ENCODE peak calls at places on chromosomes 5 and 9, in four cellular contexts. One of them, this sample, is unnamed.

GRCh38 chr5:36205329-36205728 is 36.4 kb downstream of the NADK2 start:
- DNase-seq in tibial nerve: no peak
- DNase-seq in heart left ventricle: no peak
- DNase-seq in left ventricle myocardium inferior: no peak
- DNase-seq in this sample: no peak

GRCh38 chr9:85746309-85746708 is 4.6 kb upstream of the AGTPBP1 start:
- DNase-seq in heart left ventricle: no peak
- DNase-seq in tibial nerve: no peak
- DNase-seq in left ventricle myocardium inferior: no peak
- DNase-seq in this sample: no peak

GRCh38 chr5:68423154-68423811 is 207.7 kb downstream of the PIK3R1 start:
- DNase-seq in tibial nerve: no peak
- DNase-seq in left ventricle myocardium inferior: no peak
- DNase-seq in heart left ventricle: no peak
- DNase-seq in this sample: no peak

GRCh38 chr5:112921031-112921832 is 795 bp downstream of the REEP5 start:
- DNase-seq in tibial nerve: peak; percentile 31
- DNase-seq in left ventricle myocardium inferior: peak; percentile 75
- DNase-seq in heart left ventricle: peak; percentile 83
- DNase-seq in this sample: peak; percentile 78

GRCh38 chr9:14097215-14097614 is 216.7 kb downstream of the NFIB start:
- DNase-seq in tibial nerve: no peak
- DNase-seq in left ventricle myocardium inferior: no peak
- DNase-seq in heart left ventricle: no peak
- DNase-seq in this sample: no peak

GRCh38 chr9:131076347-131077195 is 19.8 kb upstream of the AIF1L start:
- DNase-seq in left ventricle myocardium inferior: no peak
- DNase-seq in heart left ventricle: no peak
- DNase-seq in tibial nerve: no peak
- DNase-seq in this sample: no peak

GRCh38 chr9:96232539-96233241 is 69.3 kb downstream of the HSD17B3 start:
- DNase-seq in tibial nerve: peak; percentile 91
- DNase-seq in heart left ventricle: peak; percentile 76
- DNase-seq in left ventricle myocardium inferior: peak; percentile 68
- DNase-seq in this sample: peak; percentile 76

GRCh38 chr5:6218517-6218916 is 159.8 kb downstream of the MED10 start:
- DNase-seq in tibial nerve: no peak
- DNase-seq in heart left ventricle: no peak
- DNase-seq in left ventricle myocardium inferior: no peak
- DNase-seq in this sample: no peak

GRCh38 chr5:170275376-170275994 is 22.1 kb downstream of the LCP2 start:
- DNase-seq in heart left ventricle: no peak
- DNase-seq in left ventricle myocardium inferior: no peak
- DNase-seq in tibial nerve: no peak
- DNase-seq in this sample: no peak

GRCh38 chr9:111597852-111598729 is 1.4 kb downstream of the PTGR1 start:
- DNase-seq in heart left ventricle: peak; percentile 76
- DNase-seq in left ventricle myocardium inferior: peak; percentile 67
- DNase-seq in tibial nerve: peak; percentile 32
- DNase-seq in this sample: peak; percentile 72

GRCh38 chr9:113695901-113696300 is 180.2 kb upstream of the ZNF618 start:
- DNase-seq in tibial nerve: no peak
- DNase-seq in left ventricle myocardium inferior: no peak
- DNase-seq in heart left ventricle: no peak
- DNase-seq in this sample: no peak

GRCh38 chr9:97397220-97397619 is 14.7 kb upstream of the TDRD7 start:
- DNase-seq in tibial nerve: no peak
- DNase-seq in heart left ventricle: no peak
- DNase-seq in left ventricle myocardium inferior: no peak
- DNase-seq in this sample: no peak

GRCh38 chr5:417301-417700 is 25.7 kb upstream of the EXOC3 start:
- DNase-seq in left ventricle myocardium inferior: no peak
- DNase-seq in tibial nerve: no peak
- DNase-seq in heart left ventricle: no peak
- DNase-seq in this sample: no peak

GRCh38 chr5:1522601-1523479 is 920 bp downstream of the LPCAT1 start:
- DNase-seq in tibial nerve: no peak
- DNase-seq in heart left ventricle: peak; percentile 40
- DNase-seq in left ventricle myocardium inferior: no peak
- DNase-seq in this sample: peak; percentile 57

GRCh38 chr9:81174023-81174422 is 515.3 kb downstream of the TLE1 start:
- DNase-seq in left ventricle myocardium inferior: no peak
- DNase-seq in tibial nerve: no peak
- DNase-seq in heart left ventricle: no peak
- DNase-seq in this sample: no peak

GRCh38 chr9:94805585-94805984 is 79.1 kb downstream of the AOPEP start:
- DNase-seq in left ventricle myocardium inferior: no peak
- DNase-seq in heart left ventricle: no peak
- DNase-seq in tibial nerve: no peak
- DNase-seq in this sample: no peak

GRCh38 chr9:5511935-5512580 is 1.7 kb downstream of the PDCD1LG2 start:
- DNase-seq in tibial nerve: no peak
- DNase-seq in left ventricle myocardium inferior: no peak
- DNase-seq in heart left ventricle: no peak
- DNase-seq in this sample: no peak
- H3K27ac ChIP-seq in tibial nerve: no peak overlapping the region
- H3K27ac ChIP-seq in left ventricle myocardium inferior: peak overlapping the region; percentile 83
- H3K27ac ChIP-seq in heart left ventricle: no peak overlapping the region
- H3K27ac ChIP-seq in this sample: no peak overlapping the region

GRCh38 chr5:158431369-158432029 is 572.6 kb upstream of the CLINT1 start:
- DNase-seq in heart left ventricle: no peak
- DNase-seq in tibial nerve: no peak
- DNase-seq in left ventricle myocardium inferior: no peak
- DNase-seq in this sample: no peak

GRCh38 chr5:158434749-158435148 is 575.8 kb upstream of the CLINT1 start:
- DNase-seq in tibial nerve: no peak
- DNase-seq in heart left ventricle: no peak
- DNase-seq in left ventricle myocardium inferior: no peak
- DNase-seq in this sample: no peak

GRCh38 chr5:158436271-158437065 is 577.5 kb upstream of the CLINT1 start:
- DNase-seq in tibial nerve: no peak
- DNase-seq in heart left ventricle: no peak
- DNase-seq in left ventricle myocardium inferior: no peak
- DNase-seq in this sample: no peak

GRCh38 chr5:158433634-158434033 is 574.7 kb upstream of the CLINT1 start:
- DNase-seq in tibial nerve: no peak
- DNase-seq in left ventricle myocardium inferior: no peak
- DNase-seq in heart left ventricle: no peak
- DNase-seq in this sample: no peak

DNA sequence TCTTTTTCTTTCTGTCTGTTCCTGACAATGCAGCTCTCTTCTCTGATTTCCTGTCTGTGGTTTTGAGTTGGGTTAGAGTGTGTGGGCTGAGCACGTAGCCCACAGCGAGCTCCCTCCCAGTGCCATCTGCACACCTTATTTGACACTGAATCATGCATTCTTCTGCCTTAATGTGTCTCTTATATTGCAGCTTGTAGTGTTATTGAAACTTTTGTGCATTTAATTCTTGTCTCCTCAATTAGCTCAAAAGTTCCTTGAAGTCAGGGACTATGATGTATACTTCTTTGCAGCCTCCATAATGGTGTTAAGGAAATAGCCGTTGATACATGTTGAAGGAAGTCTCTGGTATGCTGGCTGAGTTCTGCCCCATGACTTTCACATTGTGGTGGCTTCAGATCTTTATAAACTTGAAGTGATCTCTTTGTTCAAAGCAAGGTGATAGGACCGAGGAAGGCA is 576.2 kb upstream of the CLINT1 start:
- DNase-seq in tibial nerve: no peak
- DNase-seq in left ventricle myocardium inferior: no peak
- DNase-seq in heart left ventricle: no peak
- DNase-seq in this sample: no peak
- H3K4me1 ChIP-seq in tibial nerve: peaks cover 6% of the 10 kb centered on the region
- H3K4me1 ChIP-seq in left ventricle myocardium inferior: peaks cover 17% of the 10 kb centered on the region
- H3K4me1 ChIP-seq in heart left ventricle: peaks cover 4% of the 10 kb centered on the region
- H3K4me1 ChIP-seq in this sample: no peaks in the 10 kb centered on the region

GRCh38 chr5:67414712-67415111 is 218.1 kb upstream of the CD180 start:
- DNase-seq in left ventricle myocardium inferior: no peak
- DNase-seq in heart left ventricle: no peak
- DNase-seq in tibial nerve: no peak
- DNase-seq in this sample: no peak
- H3K4me3 ChIP-seq in left ventricle myocardium inferior: no peak overlapping the region
- H3K4me3 ChIP-seq in heart left ventricle: no peak overlapping the region
- H3K4me3 ChIP-seq in tibial nerve: no peak overlapping the region
- H3K4me3 ChIP-seq in this sample: no peak overlapping the region

GRCh38 chr5:140647042-140647341 is 438 bp downstream of the NDUFA2 start:
- DNase-seq in heart left ventricle: no peak
- DNase-seq in left ventricle myocardium inferior: no peak
- DNase-seq in tibial nerve: no peak
- DNase-seq in this sample: no peak
- H3K27ac ChIP-seq in heart left ventricle: peak overlapping the region; percentile 85
- H3K27ac ChIP-seq in left ventricle myocardium inferior: peak overlapping the region; percentile 90
- H3K27ac ChIP-seq in tibial nerve: peak overlapping the region; percentile 72
- H3K27ac ChIP-seq in this sample: peak overlapping the region; percentile 84

GRCh38 chr9:129493002-129493713 is 127.7 kb downstream of the C9orf50 start:
- DNase-seq in tibial nerve: no peak
- DNase-seq in heart left ventricle: no peak
- DNase-seq in left ventricle myocardium inferior: no peak
- DNase-seq in this sample: peak; percentile 23
- H3K4me1 ChIP-seq in tibial nerve: peaks cover 88% of the 10 kb centered on the region
- H3K4me1 ChIP-seq in heart left ventricle: peaks cover 46% of the 10 kb centered on the region
- H3K4me1 ChIP-seq in left ventricle myocardium inferior: peaks cover 92% of the 10 kb centered on the region
- H3K4me1 ChIP-seq in this sample: peaks cover 40% of the 10 kb centered on the region

DNA sequence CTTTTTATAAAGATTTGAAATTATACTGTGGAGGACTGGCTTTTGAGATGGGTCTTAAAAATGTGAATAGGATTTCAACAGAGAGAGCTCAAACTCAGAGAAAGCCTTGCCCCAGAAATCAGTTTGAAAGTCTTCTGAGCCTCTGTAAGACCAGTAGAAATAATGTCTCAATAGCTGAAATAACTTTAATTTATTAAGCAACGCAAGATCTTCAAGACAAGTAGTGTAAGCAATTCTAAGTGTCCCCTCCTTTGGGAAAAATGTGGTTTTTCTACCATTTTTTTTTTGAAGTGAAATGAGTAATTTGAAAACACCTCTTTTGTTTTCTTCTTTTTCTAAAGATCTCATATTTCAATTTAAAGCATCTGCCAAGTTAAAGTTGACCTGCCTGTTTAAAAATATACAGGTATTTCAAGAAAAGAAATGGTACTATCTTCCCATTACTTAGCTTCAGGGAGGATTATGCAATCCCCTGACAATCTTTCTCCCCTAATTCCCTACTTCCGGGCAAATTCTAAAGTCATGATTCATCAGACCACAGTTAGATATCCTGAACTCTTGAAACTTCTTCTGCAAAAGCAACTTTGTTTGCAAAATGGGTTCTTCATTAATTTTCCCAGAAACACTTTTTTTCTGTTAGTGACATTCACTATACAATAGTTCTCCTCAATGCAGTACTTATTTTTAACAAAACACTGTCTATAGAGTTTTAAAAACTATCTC is 7.9 kb upstream of the ANXA1 start:
- DNase-seq in heart left ventricle: no peak
- DNase-seq in left ventricle myocardium inferior: no peak
- DNase-seq in tibial nerve: no peak
- DNase-seq in this sample: no peak
- H3K4me3 ChIP-seq in heart left ventricle: no peak overlapping the region
- H3K4me3 ChIP-seq in left ventricle myocardium inferior: no peak overlapping the region
- H3K4me3 ChIP-seq in tibial nerve: no peak overlapping the region
- H3K4me3 ChIP-seq in this sample: no peak overlapping the region

GRCh38 chr9:29043070-29043469 is 1469.8 kb upstream of the C9orf72 start:
- DNase-seq in heart left ventricle: no peak
- DNase-seq in left ventricle myocardium inferior: no peak
- DNase-seq in tibial nerve: no peak
- DNase-seq in this sample: no peak

GRCh38 chr9:29039258-29039657 is 1466.0 kb upstream of the C9orf72 start:
- DNase-seq in left ventricle myocardium inferior: no peak
- DNase-seq in tibial nerve: no peak
- DNase-seq in heart left ventricle: no peak
- DNase-seq in this sample: no peak

GRCh38 chr9:29038332-29038731 is 1465.1 kb upstream of the C9orf72 start:
- DNase-seq in left ventricle myocardium inferior: no peak
- DNase-seq in tibial nerve: no peak
- DNase-seq in heart left ventricle: no peak
- DNase-seq in this sample: no peak
- H3K27ac ChIP-seq in left ventricle myocardium inferior: no peak overlapping the region
- H3K27ac ChIP-seq in tibial nerve: no peak overlapping the region
- H3K27ac ChIP-seq in heart left ventricle: no peak overlapping the region
- H3K27ac ChIP-seq in this sample: no peak overlapping the region

This sample was measured in psoas muscle.